ENCODE peak calls at places on chromosomes 1 and 21, in four cellular contexts. One of them, this sample, is unnamed.

GRCh38 chr1:156070523-156070922 is 9.6 kb downstream of the RAB25 start:
- DNase-seq in H1: no peak
- DNase-seq in T47D: no peak
- DNase-seq in GM12878: no peak
- DNase-seq in this sample: no peak

GRCh38 chr1:110829955-110830553 is 42.9 kb upstream of the CD53 start:
- DNase-seq in GM12878: peak; percentile 37
- DNase-seq in T47D: peak; percentile 64
- DNase-seq in H1: peak; percentile 15
- DNase-seq in this sample: peak; percentile 45

GRCh38 chr21:27681841-27682240 is 715.0 kb upstream of the ADAMTS5 start:
- DNase-seq in H1: no peak
- DNase-seq in T47D: no peak
- DNase-seq in GM12878: no peak
- DNase-seq in this sample: no peak

GRCh38 chr21:29130234-29130993 is at the start of gene MAP3K7CL:
- DNase-seq in T47D: no peak
- DNase-seq in GM12878: no peak
- DNase-seq in H1: no peak
- DNase-seq in this sample: no peak

GRCh38 chr1:169048043-169048442 is 58.4 kb upstream of the ATP1B1 start:
- DNase-seq in H1: no peak
- DNase-seq in T47D: peak; percentile 52
- DNase-seq in GM12878: no peak
- DNase-seq in this sample: no peak

GRCh38 chr1:6118415-6118814 is 61.7 kb downstream of the CHD5 start:
- DNase-seq in T47D: no peak
- DNase-seq in H1: no peak
- DNase-seq in GM12878: no peak
- DNase-seq in this sample: no peak

GRCh38 chr1:219788700-219789099 is 139.7 kb downstream of the SLC30A10 start:
- DNase-seq in T47D: no peak
- DNase-seq in H1: no peak
- DNase-seq in GM12878: no peak
- DNase-seq in this sample: no peak

GRCh38 chr1:67832737-67833594 is at the start of gene GNG12:
- DNase-seq in GM12878: no peak
- DNase-seq in H1: peak; percentile 63
- DNase-seq in T47D: peak; percentile 81
- DNase-seq in this sample: peak; percentile 51

DNA sequence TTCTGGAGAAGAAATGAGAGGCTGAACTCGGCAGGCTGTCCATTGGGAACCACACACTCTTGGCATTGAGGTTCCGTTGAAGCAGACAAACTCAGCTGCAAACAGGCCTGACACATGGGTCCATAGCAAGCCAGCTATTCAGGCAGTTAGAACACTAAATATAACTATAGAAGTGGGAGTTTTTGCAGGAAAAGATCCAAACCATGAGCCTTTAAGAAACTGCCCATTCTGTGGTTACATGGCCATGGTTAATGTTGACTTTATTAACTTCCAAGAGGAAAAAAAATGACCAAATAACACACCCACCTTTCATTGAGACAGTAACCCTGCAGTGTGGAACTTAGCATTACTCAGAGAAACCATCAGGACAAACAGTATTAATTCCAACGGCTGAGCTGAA is 84.7 kb upstream of the BCL10 start:
- DNase-seq in T47D: no peak
- DNase-seq in GM12878: no peak
- DNase-seq in H1: no peak
- DNase-seq in this sample: no peak
- TF ChIP-seq JUND in T47D: no peak
- TF ChIP-seq JUND in GM12878: no peak
- TF ChIP-seq JUND in H1: no peak
- TF ChIP-seq JUND in this sample: no peak

GRCh38 chr1:99829269-99829668 is 20.9 kb upstream of the AGL start:
- DNase-seq in T47D: no peak
- DNase-seq in GM12878: no peak
- DNase-seq in H1: no peak
- DNase-seq in this sample: no peak
- TF ChIP-seq JUND in T47D: no peak
- TF ChIP-seq JUND in GM12878: no peak
- TF ChIP-seq JUND in H1: no peak
- TF ChIP-seq JUND in this sample: no peak

DNA sequence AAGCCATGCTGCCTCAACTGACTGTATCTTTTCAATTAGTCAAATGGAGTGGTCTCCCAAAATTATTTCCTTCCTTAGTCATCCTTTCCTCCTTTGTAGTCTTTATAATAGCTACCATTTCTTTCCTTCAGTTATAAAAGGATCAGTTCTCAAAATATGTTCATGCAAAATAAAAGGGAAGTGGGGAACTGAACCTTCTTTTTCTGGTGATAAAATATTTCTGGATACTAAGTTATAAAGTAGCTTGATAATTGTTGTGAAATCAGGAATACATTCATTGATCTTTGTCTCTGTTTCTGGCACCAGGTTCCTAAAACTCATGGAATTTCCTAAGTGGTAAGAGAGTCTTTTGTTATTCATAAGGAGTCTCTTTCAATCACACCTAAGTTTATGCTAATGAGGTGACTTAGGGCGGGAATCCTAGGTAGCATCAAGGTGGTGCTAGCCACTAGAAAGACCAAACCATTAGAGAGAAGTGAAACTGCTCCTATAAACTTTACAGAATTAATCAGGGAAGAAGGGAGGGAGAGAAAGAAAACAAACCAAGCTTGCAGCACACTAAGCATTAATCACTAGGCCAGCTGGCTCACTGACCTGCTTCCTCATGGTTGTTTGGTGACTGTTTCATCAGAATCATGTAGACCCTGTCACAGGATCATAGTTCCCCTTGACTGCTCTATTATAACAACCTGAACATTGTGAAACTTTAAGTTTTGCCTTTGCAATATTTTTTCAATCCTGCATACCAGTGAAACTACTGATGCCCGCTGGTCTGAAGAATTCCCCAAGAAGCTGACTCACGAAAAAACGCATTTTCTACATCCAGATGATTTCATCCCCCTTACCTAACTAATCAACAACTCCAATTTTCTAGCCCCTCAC is 161.6 kb upstream of the PTBP2 start:
- DNase-seq in GM12878: no peak
- DNase-seq in H1: no peak
- DNase-seq in T47D: no peak
- DNase-seq in this sample: no peak
- TF ChIP-seq JUND in GM12878: no peak
- TF ChIP-seq JUND in H1: no peak
- TF ChIP-seq JUND in T47D: no peak
- TF ChIP-seq JUND in this sample: no peak

GRCh38 chr1:192559115-192560006 is 16.2 kb upstream of the RGS1 start:
- DNase-seq in T47D: no peak
- DNase-seq in H1: no peak
- DNase-seq in GM12878: no peak
- DNase-seq in this sample: peak; percentile 68
- TF ChIP-seq JUND in T47D: no peak
- TF ChIP-seq JUND in H1: no peak
- TF ChIP-seq JUND in GM12878: peak; percentile 85
- TF ChIP-seq JUND in this sample: peak; percentile 72

DNA sequence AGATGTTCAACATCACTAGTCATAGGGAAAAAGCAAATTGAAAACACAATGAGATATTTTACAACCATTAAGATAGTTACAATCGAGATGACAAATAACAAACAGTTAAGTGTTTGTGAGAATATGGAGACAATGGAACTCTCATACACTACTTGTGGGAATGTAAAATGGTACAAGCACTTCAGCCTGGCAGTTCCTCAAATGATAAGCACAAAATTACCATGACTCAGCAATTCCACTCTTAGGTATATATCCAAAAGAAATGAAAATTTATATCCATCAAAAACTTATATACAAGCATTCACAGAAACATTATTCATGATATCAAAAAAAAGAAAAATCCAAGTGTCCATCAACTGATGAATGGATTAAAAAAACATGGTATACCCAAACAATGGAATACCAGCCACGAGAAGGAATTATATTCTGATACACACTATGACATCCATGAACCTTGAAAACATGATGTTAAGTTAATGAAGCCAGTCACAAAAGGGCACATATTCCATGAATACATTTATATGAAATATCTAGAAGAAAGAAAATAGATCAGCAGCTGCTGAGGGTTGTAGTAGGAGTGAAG is 76.4 kb downstream of the EVI5 start:
- DNase-seq in T47D: no peak
- DNase-seq in H1: no peak
- DNase-seq in GM12878: no peak
- DNase-seq in this sample: no peak
- TF ChIP-seq JUND in T47D: no peak
- TF ChIP-seq JUND in H1: no peak
- TF ChIP-seq JUND in GM12878: no peak
- TF ChIP-seq JUND in this sample: no peak

GRCh38 chr1:109373051-109373593 is 24.6 kb downstream of the SORT1 start:
- DNase-seq in GM12878: no peak
- DNase-seq in T47D: no peak
- DNase-seq in H1: no peak
- DNase-seq in this sample: no peak

GRCh38 chr1:109368464-109368863 is 29.3 kb downstream of the SORT1 start:
- DNase-seq in GM12878: no peak
- DNase-seq in H1: no peak
- DNase-seq in T47D: no peak
- DNase-seq in this sample: no peak

GRCh38 chr1:109371271-109371739 is 26.4 kb downstream of the SORT1 start:
- DNase-seq in GM12878: no peak
- DNase-seq in T47D: peak; percentile 46
- DNase-seq in H1: no peak
- DNase-seq in this sample: no peak

GRCh38 chr1:109369167-109369746 is 28.5 kb downstream of the SORT1 start:
- DNase-seq in T47D: no peak
- DNase-seq in H1: no peak
- DNase-seq in GM12878: no peak
- DNase-seq in this sample: no peak

DNA sequence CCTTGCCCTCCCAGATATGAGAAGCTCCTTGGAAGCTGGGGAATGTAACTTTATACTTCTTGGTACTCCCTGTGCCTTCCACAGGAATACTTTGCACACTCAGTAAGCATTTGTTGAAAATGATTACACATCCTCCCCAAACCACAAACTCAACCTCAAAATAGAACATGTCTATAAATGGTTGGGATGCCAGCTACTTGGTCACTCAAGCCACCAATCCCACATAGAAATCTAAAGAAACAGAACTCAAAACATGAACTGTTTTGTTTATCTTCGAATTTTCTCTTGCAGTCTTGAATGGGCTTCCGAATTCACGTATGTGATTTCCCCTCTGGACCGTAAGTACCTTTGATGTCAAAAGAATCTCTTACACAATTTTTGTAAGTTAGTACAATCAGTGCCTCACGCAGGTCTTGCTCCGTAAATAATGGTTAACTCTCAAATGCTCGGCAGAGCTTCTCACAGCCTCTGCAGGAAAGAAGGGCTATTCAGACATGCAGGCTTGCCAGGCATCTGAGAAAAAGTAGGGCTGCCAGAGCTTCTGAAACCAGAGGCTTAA is 26.9 kb downstream of the SORT1 start:
- DNase-seq in T47D: no peak
- DNase-seq in H1: no peak
- DNase-seq in GM12878: no peak
- DNase-seq in this sample: no peak
- TF ChIP-seq JUND in T47D: no peak
- TF ChIP-seq JUND in H1: no peak
- TF ChIP-seq JUND in GM12878: no peak
- TF ChIP-seq JUND in this sample: no peak

DNA sequence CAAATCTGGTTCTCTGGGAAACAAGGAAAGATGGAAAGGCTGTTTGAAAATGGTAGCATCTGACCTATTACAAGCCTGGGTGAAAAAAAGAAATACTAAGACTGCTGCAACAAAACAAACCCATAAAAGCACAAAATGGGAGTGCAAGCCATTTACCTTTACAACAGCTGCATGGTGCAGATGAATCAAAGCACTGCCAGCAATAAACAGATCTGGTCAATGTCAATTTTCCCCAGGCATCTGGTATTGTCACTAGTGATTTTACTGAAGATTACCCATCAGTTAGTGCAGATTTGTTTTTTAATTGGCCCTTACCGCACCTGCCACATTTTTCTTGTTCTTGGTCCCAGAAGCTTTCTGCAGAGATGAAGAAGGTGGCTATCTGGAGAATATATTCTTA is 1341.7 kb downstream of the PLA2G4A start:
- DNase-seq in GM12878: no peak
- DNase-seq in T47D: no peak
- DNase-seq in H1: no peak
- DNase-seq in this sample: no peak
- TF ChIP-seq JUND in GM12878: no peak
- TF ChIP-seq JUND in T47D: no peak
- TF ChIP-seq JUND in H1: no peak
- TF ChIP-seq JUND in this sample: no peak